ENCODE peak calls at places on chromosomes 7 and 10, in five cellular contexts. R is thoracic aorta; U is PC-9; Q is CD4-positive, alpha-beta T cell; N is breast epithelium. O is an unnamed sample.

GRCh38 chr10:5575482-5576153 is 50.9 kb downstream of the CALML3 start:
- DNase-seq in Q (no peak), R (no peak), U (peak; percentile 41), N (no peak), O (no peak)

GRCh38 chr10:131821378-131822012 is 79.3 kb upstream of the PPP2R2D start:
- DNase-seq in Q (no peak), N (no peak), R (no peak), U (no peak), O (no peak)

GRCh38 chr7:125848157-125848556 is 918.5 kb upstream of the POT1 start:
- DNase-seq in N (no peak), R (no peak), Q (no peak), U (no peak), O (no peak)

GRCh38 chr10:31120392-31120791 is 88.7 kb upstream of the ZNF438 start:
- DNase-seq in Q (no peak), R (no peak), N (no peak), U (no peak), O (no peak)

GRCh38 chr10:63738410-63738809 is 217.2 kb downstream of the REEP3 start:
- DNase-seq in R (no peak), N (no peak), U (no peak), Q (no peak), O (no peak)

GRCh38 chr7:101362334-101363195 is at the start of gene COL26A1:
- DNase-seq in U (no peak), R (no peak), N (no peak), Q (no peak), O (no peak)

GRCh38 chr7:86643478-86644281 is at the start of gene GRM3:
- DNase-seq in Q (no peak), U (no peak), R (no peak), N (no peak), O (no peak)

GRCh38 chr10:115706482-115707076 is 566.4 kb downstream of the GFRA1 start:
- DNase-seq in N (no peak), U (no peak), R (no peak), Q (no peak), O (no peak)

GRCh38 chr10:102505462-102506115 is 1.8 kb downstream of the SUFU start:
- DNase-seq in N (no peak), Q (no peak), R (no peak), U (no peak), O (no peak)

GRCh38 chr7:106866298-106867281 is 1.5 kb downstream of the PIK3CG start:
- DNase-seq in N (no peak), R (no peak), Q (no peak), U (no peak), O (no peak)

GRCh38 chr7:137449016-137449415 is 105.5 kb upstream of the PTN start:
- DNase-seq in Q (no peak), U (no peak), R (no peak), N (no peak), O (no peak)

GRCh38 chr7:87204933-87205332 is 14.6 kb downstream of the TMEM243 start:
- DNase-seq in N (no peak), U (no peak), Q (no peak), R (no peak), O (no peak)

GRCh38 chr10:1163204-1163660 is 107.0 kb downstream of the WDR37 start:
- DNase-seq in U (no peak), R (no peak), N (no peak), Q (no peak), O (no peak)

GRCh38 chr10:45532501-45532900 is 140.1 kb downstream of the ZFAND4 start:
- DNase-seq in U (no peak), Q (no peak), N (no peak), R (no peak), O (no peak)

GRCh38 chr10:88791924-88792323 is 10.6 kb upstream of the LIPM start:
- DNase-seq in R (no peak), Q (no peak), N (no peak), U (no peak), O (no peak)

GRCh38 chr7:89623018-89623672 is 531.1 kb upstream of the STEAP1 start:
- DNase-seq in Q (no peak), N (no peak), U (no peak), R (no peak), O (peak; percentile 9)

GRCh38 chr7:29442146-29442545 is 121.5 kb upstream of the PRR15 start:
- DNase-seq in R (no peak), N (no peak), Q (no peak), U (peak; percentile 63), O (no peak)

GRCh38 chr7:106767073-106767472 is 98.0 kb upstream of the PIK3CG start:
- DNase-seq in U (no peak), N (no peak), R (no peak), Q (no peak), O (no peak)

GRCh38 chr7:137923380-137923779 is 76.6 kb upstream of the DGKI start:
- DNase-seq in N (no peak), R (no peak), U (no peak), Q (no peak), O (peak; percentile 26)

GRCh38 chr7:34168013-34168412 is 262.7 kb downstream of the BMPER start:
- DNase-seq in Q (no peak), R (no peak), U (no peak), N (no peak), O (no peak)

GRCh38 chr10:49734676-49735075 is 27.4 kb downstream of the OGDHL start:
- DNase-seq in U (peak; percentile 90), Q (no peak), R (no peak), N (peak; percentile 6), O (no peak)

GRCh38 chr10:86955501-86956194 is 1.8 kb downstream of the MMRN2 start:
- DNase-seq in R (peak; percentile 1), Q (no peak), N (no peak), U (no peak), O (no peak)

GRCh38 chr10:70425096-70425495 is 16.4 kb downstream of the NODAL start:
- DNase-seq in U (no peak), N (no peak), R (no peak), Q (no peak), O (no peak)

GRCh38 chr7:50446542-50446960 is 3.6 kb downstream of the FIGNL1 start:
- DNase-seq in U (peak; percentile 100), Q (no peak), N (no peak), R (no peak), O (no peak)

GRCh38 chr10:6102128-6102527 is 13.3 kb downstream of the RBM17 start:
- DNase-seq in Q (no peak), U (no peak), N (no peak), R (no peak), O (no peak)

GRCh38 chr7:155918720-155919399 is 106.6 kb upstream of the SHH start:
- DNase-seq in Q (no peak), R (no peak), N (peak; percentile 77), U (peak; percentile 99), O (no peak)

GRCh38 chr7:140769852-140770251 is 73.3 kb downstream of the NDUFB2 start:
- DNase-seq in Q (no peak), R (no peak), U (no peak), N (no peak), O (no peak)

DNA sequence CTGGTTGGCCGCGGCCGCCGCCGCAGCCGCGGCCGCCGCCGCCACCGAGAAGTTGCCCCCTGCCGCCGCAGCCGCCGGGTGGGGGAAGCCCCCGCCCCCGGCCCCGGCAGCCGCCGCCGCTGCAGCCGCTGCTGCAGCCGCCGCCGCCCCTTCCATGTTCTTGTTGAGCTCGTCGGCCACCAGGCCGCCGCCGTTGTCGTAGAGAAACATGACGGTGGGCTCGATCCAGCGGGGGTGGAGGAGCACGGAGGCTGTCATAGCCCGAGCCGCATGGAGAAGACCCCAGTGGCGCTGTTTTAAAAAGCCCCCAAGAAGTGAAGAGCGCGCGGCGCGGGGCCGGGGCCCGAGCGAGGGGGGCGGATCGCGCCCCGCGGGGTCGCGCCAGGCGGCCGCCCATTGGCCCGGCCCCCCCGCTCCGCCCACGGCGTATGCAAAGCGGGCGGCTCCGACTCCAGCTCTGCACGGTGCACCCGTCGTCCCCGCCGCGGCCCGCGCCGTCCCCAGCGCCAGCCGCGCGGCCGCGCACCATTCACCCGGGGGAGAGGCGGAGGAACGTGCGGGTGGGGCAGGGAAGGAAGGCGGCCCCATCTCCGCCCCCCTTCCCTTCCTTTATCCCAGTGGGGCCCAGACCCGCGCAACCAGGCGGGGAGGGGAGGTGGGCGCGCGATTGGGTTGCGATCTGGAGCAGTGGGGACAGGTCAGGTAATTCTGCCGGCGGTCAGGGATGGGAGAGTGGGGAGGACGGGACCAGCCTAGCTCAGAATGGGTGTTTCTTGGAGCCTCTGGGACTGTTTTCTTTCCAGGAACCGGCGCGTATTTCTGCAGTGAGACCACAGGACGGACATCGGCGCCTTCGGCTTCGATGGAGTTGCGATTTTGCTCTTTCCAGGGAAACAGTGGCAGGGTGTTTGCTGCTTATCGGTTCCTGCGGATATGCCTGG is at the start of gene HOXA13:
- DNase-seq in N (no peak), U (peak; percentile 55), Q (no peak), R (no peak), O (no peak)
- H3K27me3 ChIP-seq in N (peaks cover 97% of the 10 kb centered on the region), U (peaks cover 19% of the 10 kb centered on the region), Q (peaks cover 89% of the 10 kb centered on the region), R (peaks cover 81% of the 10 kb centered on the region), O (peaks cover 64% of the 10 kb centered on the region)

DNA sequence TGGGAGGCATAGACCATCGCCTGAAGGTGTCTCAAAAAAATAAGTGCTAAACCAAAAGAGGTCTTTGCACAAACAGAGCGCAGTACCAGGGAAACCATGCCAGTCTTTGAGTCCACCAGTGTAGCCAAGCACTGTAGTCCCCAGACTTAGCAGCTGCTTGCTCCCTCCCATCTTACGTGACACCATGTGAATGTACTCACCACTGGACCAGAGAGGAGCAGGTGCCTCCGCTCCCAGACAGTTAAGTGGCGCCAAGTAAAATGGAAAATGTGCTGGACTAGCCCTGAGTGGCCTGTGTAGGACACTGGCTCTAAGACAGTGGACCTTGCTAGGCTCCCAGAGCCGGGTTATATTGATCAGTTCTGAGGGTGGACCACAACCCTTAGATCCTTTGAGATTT is 47.7 kb upstream of the PLEKHA1 start:
- DNase-seq in U (no peak), R (no peak), Q (no peak), N (no peak), O (no peak)
- H3K27ac ChIP-seq in U (no peak overlapping the region), R (no peak overlapping the region), Q (no peak overlapping the region), N (no peak overlapping the region), O (no peak overlapping the region)

GRCh38 chr10:117164878-117165556 is 26.9 kb upstream of the VAX1 start:
- DNase-seq in Q (no peak), R (no peak), N (no peak), U (no peak), O (no peak)
- H3K27me3 ChIP-seq in Q (peaks cover 95% of the 10 kb centered on the region), R (peaks cover 45% of the 10 kb centered on the region), N (peaks cover 100% of the 10 kb centered on the region), U (peaks cover 9% of the 10 kb centered on the region), O (peaks cover 44% of the 10 kb centered on the region)

GRCh38 chr10:3817002-3817401 is 32.0 kb upstream of the KLF6 start:
- DNase-seq in R (no peak), Q (no peak), N (no peak), U (no peak), O (no peak)

GRCh38 chr10:3822541-3822940 is 37.5 kb upstream of the KLF6 start:
- DNase-seq in U (no peak), R (no peak), N (no peak), Q (no peak), O (no peak)

GRCh38 chr10:3825244-3825643 is 40.2 kb upstream of the KLF6 start:
- DNase-seq in Q (no peak), R (no peak), U (peak; percentile 92), N (no peak), O (no peak)

GRCh38 chr10:3814832-3815209 is 29.8 kb upstream of the KLF6 start:
- DNase-seq in N (no peak), U (no peak), R (no peak), Q (no peak), O (no peak)

DNA sequence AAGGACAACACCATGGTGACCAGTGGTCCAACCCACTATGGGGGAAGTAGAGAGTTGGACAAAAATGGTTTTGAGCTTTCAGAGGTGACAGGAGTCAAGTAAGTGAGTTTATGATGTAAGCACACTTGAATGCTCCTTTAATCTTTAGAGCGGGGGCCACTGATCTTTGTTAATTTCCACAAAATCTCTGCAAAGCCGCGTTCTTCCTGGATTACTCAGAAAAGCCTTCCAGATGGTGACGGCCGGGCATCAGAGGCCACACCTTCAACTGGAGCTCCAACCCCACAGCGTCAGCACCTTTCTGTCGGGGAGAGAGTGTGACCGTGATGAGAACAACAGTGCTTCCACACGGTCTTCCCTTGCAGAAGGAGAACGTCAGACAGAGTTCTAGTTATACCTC is 35.2 kb upstream of the KLF6 start:
- DNase-seq in R (no peak), Q (no peak), N (no peak), U (no peak), O (no peak)
- H3K27ac ChIP-seq in R (no peak overlapping the region), Q (no peak overlapping the region), N (no peak overlapping the region), U (no peak overlapping the region), O (no peak overlapping the region)